ENCODE peak calls at places on chromosomes 4 and X, in ten cellular contexts. M is fibroblast of lung; U is WTC11; C is CD4-positive, alpha-beta T cell; Q is epithelial cell of proximal tubule; P is mucosa of descending colon; W is MCF 10A; B is Calu3; X is left lung; J is left ventricle myocardium inferior. T is an unnamed sample.

GRCh38 chr4:131137196-131137595 is 2011.9 kb upstream of the PCDH10 start:
- DNase-seq in M (no peak), U (no peak), C (no peak), Q (peak), P (no peak), W (no peak), B (no peak), X (no peak), J (no peak), T (no peak)

GRCh38 chrX:98194036-98194435 is 1310.3 kb downstream of the RPA4 start:
- DNase-seq in M (no peak), U (no peak), C (no peak), Q (no peak), P (no peak), W (no peak), B (no peak), X (no peak), J (no peak), T (no peak)

GRCh38 chr4:85842540-85842939 is 367.6 kb downstream of the ARHGAP24 start:
- DNase-seq in M (peak), U (no peak), C (no peak), Q (no peak), P (peak), W (no peak), B (no peak), X (peak), J (no peak), T (peak)

GRCh38 chr4:106978046-106978774 is 57.9 kb downstream of the DKK2 start:
- DNase-seq in M (no peak), U (peak), C (no peak), Q (no peak), P (no peak), W (no peak), B (peak), X (no peak), J (no peak), T (no peak)

GRCh38 chr4:79597266-79597665 is 189.2 kb upstream of the GK2 start:
- DNase-seq in M (peak), U (no peak), C (no peak), Q (no peak), P (no peak), W (peak), B (no peak), X (no peak), J (no peak), T (no peak)

GRCh38 chrX:11407331-11408110 is 114.3 kb downstream of the AMELX start:
- DNase-seq in M (peak), U (no peak), C (no peak), Q (no peak), P (no peak), W (no peak), B (no peak), X (no peak), J (no peak), T (no peak)

GRCh38 chrX:125203379-125203736 is 116.3 kb upstream of the TEX13C start:
- DNase-seq in M (no peak), U (no peak), C (no peak), Q (no peak), P (no peak), W (peak), B (no peak), X (no peak), J (peak), T (no peak)

GRCh38 chr4:159191989-159192388 is 89.1 kb downstream of the RAPGEF2 start:
- DNase-seq in M (peak), U (no peak), C (no peak), Q (peak), P (no peak), W (peak), B (peak), X (no peak), J (no peak), T (no peak)

GRCh38 chrX:19627081-19627480 is 111.8 kb upstream of the MAP3K15 start:
- DNase-seq in M (peak), U (no peak), C (no peak), Q (no peak), P (no peak), W (no peak), B (no peak), X (no peak), J (peak), T (no peak)

GRCh38 chr4:164866817-164867490 is 10.0 kb upstream of the APELA start:
- DNase-seq in M (no peak), U (no peak), C (no peak), Q (no peak), P (no peak), W (no peak), B (no peak), X (no peak), J (no peak), T (no peak)

GRCh38 chr4:173482330-173482931 is 47.6 kb downstream of the HAND2 start:
- DNase-seq in M (no peak), U (no peak), C (no peak), Q (no peak), P (no peak), W (no peak), B (no peak), X (no peak), J (no peak), T (no peak)

DNA sequence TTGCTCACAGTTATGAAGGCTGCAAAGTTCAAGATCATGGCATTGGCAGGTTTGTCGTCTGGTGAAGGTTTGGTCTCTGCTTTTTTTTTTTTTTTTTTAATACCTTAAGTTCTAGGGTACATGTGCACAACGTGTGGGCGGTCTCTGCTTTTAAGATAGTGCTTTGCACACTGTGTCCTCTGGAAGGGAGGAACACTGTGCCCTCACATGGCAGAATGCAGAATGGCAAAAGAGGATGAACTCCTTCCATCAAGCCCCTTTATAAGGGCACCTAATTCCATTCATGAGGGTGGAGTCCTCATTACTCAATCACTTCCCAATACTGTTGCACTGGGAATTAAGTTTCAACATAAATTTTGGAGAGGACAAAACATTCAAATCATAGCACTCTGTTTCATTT is 101.4 kb downstream of the GLRA2 start:
- DNase-seq in M (no peak), U (peak), C (no peak), Q (no peak), P (no peak), W (peak), B (no peak), X (no peak), J (no peak), T (no peak)
- TF ChIP-seq CTCF in M (no peak), U (no peak), C (no peak), Q (peak), P (no peak), W (no peak), B (no peak), X (no peak), J (no peak), T (no peak)

GRCh38 chr4:167622481-167623240 is 388.4 kb upstream of the SPOCK3 start:
- DNase-seq in M (peak), U (peak), C (no peak), Q (peak), P (peak), W (peak), B (peak), X (peak), J (peak), T (no peak)
- TF ChIP-seq CTCF in M (peak), U (peak), C (peak), Q (peak), P (no peak), W (peak), B (peak), X (peak), J (peak), T (no peak)

DNA sequence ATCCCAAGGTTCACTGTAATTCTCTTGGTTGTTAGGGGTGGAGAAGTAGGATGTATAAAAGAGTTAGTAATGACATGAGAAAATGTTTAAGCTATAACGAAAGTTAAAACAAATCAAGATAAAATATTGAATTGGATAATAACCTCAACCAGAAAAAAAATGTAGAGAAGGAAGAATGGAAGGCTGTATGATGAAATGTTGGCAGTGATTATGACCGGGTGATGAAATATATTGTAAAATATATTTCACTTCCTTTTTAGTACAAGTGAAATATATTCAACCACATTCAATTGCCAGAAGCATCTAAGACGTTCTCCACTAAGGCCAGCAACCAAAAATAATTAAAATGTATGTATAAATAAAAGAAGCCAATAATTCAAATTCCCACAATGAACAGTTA is 309.3 kb upstream of the FGF13 start:
- DNase-seq in M (no peak), U (no peak), C (no peak), Q (no peak), P (no peak), W (peak), B (no peak), X (no peak), J (no peak), T (no peak)
- TF ChIP-seq CTCF in M (no peak), U (no peak), C (no peak), Q (no peak), P (no peak), W (no peak), B (no peak), X (no peak), J (no peak), T (no peak)

GRCh38 chr4:102610476-102610875 is 109.3 kb downstream of the NFKB1 start:
- DNase-seq in M (no peak), U (no peak), C (no peak), Q (no peak), P (peak), W (no peak), B (no peak), X (no peak), J (no peak), T (no peak)

GRCh38 chr4:102608190-102608589 is 107.0 kb downstream of the NFKB1 start:
- DNase-seq in M (peak), U (no peak), C (no peak), Q (no peak), P (no peak), W (no peak), B (no peak), X (no peak), J (no peak), T (no peak)

GRCh38 chr4:102612824-102613366 is 111.7 kb downstream of the NFKB1 start:
- DNase-seq in M (no peak), U (no peak), C (peak), Q (no peak), P (no peak), W (peak), B (no peak), X (no peak), J (no peak), T (no peak)

GRCh38 chr4:102612195-102612594 is 111.0 kb downstream of the NFKB1 start:
- DNase-seq in M (no peak), U (no peak), C (no peak), Q (no peak), P (no peak), W (no peak), B (no peak), X (no peak), J (no peak), T (no peak)

GRCh38 chr4:102610007-102610406 is 108.8 kb downstream of the NFKB1 start:
- DNase-seq in M (no peak), U (no peak), C (no peak), Q (no peak), P (no peak), W (no peak), B (no peak), X (no peak), J (no peak), T (no peak)
- TF ChIP-seq CTCF in M (peak), U (no peak), C (no peak), Q (peak), P (no peak), W (peak), B (no peak), X (no peak), J (peak), T (no peak)

T was measured in thoracic aorta.